ENCODE peak calls at places on chromosomes 11 and 22, in five cellular contexts. M is foreskin fibroblast; E is ovary; Y is CD4-positive, alpha-beta T cell; P is HL-60. Z is an unnamed sample.

GRCh38 chr11:14541180-14541579 is 21.0 kb upstream of the PSMA1 start:
- DNase-seq in M (no peak), E (peak; percentile 32), Y (no peak), P (peak; percentile 23), Z (no peak)

GRCh38 chr11:68338041-68338800 is 25.8 kb downstream of the LRP5 start:
- DNase-seq in M (no peak), E (no peak), Y (no peak), P (no peak), Z (no peak)

GRCh38 chr11:113263458-113264095 is 50.8 kb upstream of the TTC12 start:
- DNase-seq in M (no peak), E (no peak), Y (no peak), P (no peak), Z (no peak)

GRCh38 chr22:37607010-37607911 is 1.4 kb upstream of the GGA1 start:
- DNase-seq in M (no peak), E (peak; percentile 83), Y (peak; percentile 90), P (peak; percentile 70), Z (peak; percentile 81)

GRCh38 chr11:76212086-76213035 is 6.1 kb upstream of the WNT11 start:
- DNase-seq in M (no peak), E (no peak), Y (no peak), P (no peak), Z (no peak)

GRCh38 chr11:33699515-33700424 is 856 bp downstream of the C11orf91 start:
- DNase-seq in M (no peak), E (peak; percentile 46), Y (no peak), P (peak; percentile 68), Z (no peak)

GRCh38 chr11:19676508-19677379 is 35.9 kb upstream of the NAV2 start:
- DNase-seq in M (no peak), E (no peak), Y (no peak), P (no peak), Z (no peak)

GRCh38 chr11:10373340-10373739 is 68.5 kb downstream of the ADM start:
- DNase-seq in M (no peak), E (no peak), Y (no peak), P (no peak), Z (no peak)

GRCh38 chr11:40104941-40105550 is 1354.4 kb downstream of the LRRC4C start:
- DNase-seq in M (no peak), E (no peak), Y (no peak), P (no peak), Z (no peak)

GRCh38 chr11:68584097-68584496 is 100.2 kb upstream of the GAL start:
- DNase-seq in M (no peak), E (no peak), Y (peak; percentile 39), P (peak; percentile 64), Z (peak; percentile 27)

GRCh38 chr22:43881091-43882061 is 10.4 kb downstream of the PNPLA5 start:
- DNase-seq in M (no peak), E (no peak), Y (no peak), P (no peak), Z (no peak)

GRCh38 chr22:32520612-32521011 is 46.0 kb downstream of the FBXO7 start:
- DNase-seq in M (no peak), E (no peak), Y (no peak), P (no peak), Z (no peak)

GRCh38 chr11:94511932-94512781 is at the start of gene C11orf97:
- DNase-seq in M (no peak), E (peak; percentile 53), Y (peak; percentile 24), P (peak; percentile 63), Z (peak; percentile 77)

GRCh38 chr11:100941033-100941432 is 188.6 kb downstream of the PGR start:
- DNase-seq in M (no peak), E (no peak), Y (no peak), P (no peak), Z (no peak)

GRCh38 chr11:12242926-12243325 is 132.5 kb downstream of the MICAL2 start:
- DNase-seq in M (no peak), E (no peak), Y (no peak), P (no peak), Z (no peak)

GRCh38 chr11:123122341-123122740 is 60.4 kb upstream of the HSPA8 start:
- DNase-seq in M (peak; percentile 71), E (peak; percentile 38), Y (no peak), P (no peak), Z (no peak)

GRCh38 chr11:34243620-34244493 is 114.0 kb downstream of the ABTB2 start:
- DNase-seq in M (no peak), E (no peak), Y (no peak), P (no peak), Z (no peak)

GRCh38 chr11:128942807-128943430 is at the start of gene TP53AIP1:
- DNase-seq in M (no peak), E (no peak), Y (no peak), P (no peak), Z (no peak)

GRCh38 chr11:119373917-119374631 is 7.4 kb downstream of the USP2 start:
- DNase-seq in M (peak; percentile 61), E (no peak), Y (peak; percentile 15), P (peak; percentile 56), Z (no peak)

GRCh38 chr11:11178671-11179070 is 174.4 kb downstream of the CSNK2A3 start:
- DNase-seq in M (no peak), E (no peak), Y (no peak), P (no peak), Z (no peak)

GRCh38 chr22:20650294-20651207 is 123.4 kb upstream of the SERPIND1 start:
- DNase-seq in M (no peak), E (no peak), Y (no peak), P (no peak), Z (no peak)

GRCh38 chr11:8086001-8086479 is 5.0 kb downstream of the TUB start:
- DNase-seq in M (no peak), E (no peak), Y (no peak), P (no peak), Z (no peak)

GRCh38 chr11:40987895-40988435 is 471.5 kb downstream of the LRRC4C start:
- DNase-seq in M (no peak), E (no peak), Y (no peak), P (no peak), Z (no peak)

GRCh38 chr22:19703869-19704268 is 10.4 kb upstream of the SEPTIN5 start:
- DNase-seq in M (no peak), E (no peak), Y (no peak), P (no peak), Z (peak; percentile 33)

GRCh38 chr11:35260342-35260985 is 121.5 kb downstream of the CD44 start:
- DNase-seq in M (peak; percentile 69), E (no peak), Y (no peak), P (no peak), Z (no peak)

GRCh38 chr11:126334665-126335462 is 20.6 kb upstream of the ST3GAL4 start:
- DNase-seq in M (peak; percentile 38), E (no peak), Y (no peak), P (peak; percentile 21), Z (no peak)

GRCh38 chr11:13551834-13552233 is 56.0 kb upstream of the PTH start:
- DNase-seq in M (no peak), E (no peak), Y (no peak), P (no peak), Z (no peak)

GRCh38 chr22:43830931-43831560 is 18.9 kb upstream of the EFCAB6 start:
- DNase-seq in M (no peak), E (no peak), Y (no peak), P (no peak), Z (no peak)

GRCh38 chr11:61966673-61967176 is 709 bp downstream of the FTH1 start:
- DNase-seq in M (no peak), E (peak; percentile 23), Y (no peak), P (no peak), Z (no peak)

GRCh38 chr11:61967924-61968757 is 707 bp upstream of the FTH1 start:
- DNase-seq in M (no peak), E (peak; percentile 32), Y (no peak), P (no peak), Z (no peak)

GRCh38 chr11:61969391-61969758 is 1.9 kb upstream of the FTH1 start:
- DNase-seq in M (no peak), E (no peak), Y (no peak), P (no peak), Z (no peak)

GRCh38 chr11:61968758-61969390 is 1.4 kb upstream of the FTH1 start:
- DNase-seq in M (no peak), E (peak; percentile 8), Y (no peak), P (no peak), Z (no peak)

GRCh38 chr11:61967177-61967923 is at the start of gene FTH1:
- DNase-seq in M (peak; percentile 90), E (peak; percentile 92), Y (peak; percentile 83), P (peak; percentile 79), Z (peak; percentile 91)
- TF ChIP-seq CTCF in M (no peak), E (peak; percentile 36), Y (no peak), P (no peak), Z (no peak)

DNA sequence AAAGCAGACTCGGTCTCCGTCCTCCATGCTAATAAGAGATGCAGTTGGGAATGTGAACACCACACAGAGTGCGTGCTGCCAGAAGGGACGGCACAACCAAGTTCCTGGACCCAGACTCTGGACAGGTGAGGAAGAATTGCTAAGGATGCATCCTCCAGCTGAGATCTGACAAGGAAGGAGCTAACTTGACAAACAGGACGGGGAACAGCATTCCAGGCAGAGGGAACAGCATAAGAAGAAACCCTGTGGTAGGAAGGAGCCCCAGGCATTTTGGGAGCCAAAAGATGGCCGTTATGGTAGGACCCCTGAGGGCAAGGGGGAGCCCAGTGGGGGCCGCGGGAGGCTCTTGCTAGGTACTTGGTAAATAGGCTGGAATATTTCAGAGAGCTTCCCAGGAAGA is 6.0 kb downstream of the OSM start:
- DNase-seq in M (no peak), E (no peak), Y (no peak), P (no peak), Z (no peak)
- TF ChIP-seq CTCF in M (no peak), E (no peak), Y (no peak), P (no peak), Z (no peak)

GRCh38 chr11:72598466-72598865 is 75.8 kb downstream of the PDE2A start:
- DNase-seq in M (no peak), E (no peak), Y (no peak), P (no peak), Z (no peak)

GRCh38 chr11:72599325-72600117 is 74.7 kb downstream of the PDE2A start:
- DNase-seq in M (no peak), E (no peak), Y (no peak), P (no peak), Z (no peak)

GRCh38 chr11:72600557-72600956 is 73.7 kb downstream of the PDE2A start:
- DNase-seq in M (no peak), E (no peak), Y (no peak), P (no peak), Z (no peak)

GRCh38 chr11:72602250-72602904 is 71.8 kb downstream of the PDE2A start:
- DNase-seq in M (no peak), E (no peak), Y (no peak), P (no peak), Z (no peak)

GRCh38 chr11:72598901-72599300 is 75.3 kb downstream of the PDE2A start:
- DNase-seq in M (peak; percentile 12), E (peak; percentile 49), Y (no peak), P (no peak), Z (no peak)
- TF ChIP-seq CTCF in M (peak; percentile 51), E (peak; percentile 31), Y (no peak), P (no peak), Z (no peak)

DNA sequence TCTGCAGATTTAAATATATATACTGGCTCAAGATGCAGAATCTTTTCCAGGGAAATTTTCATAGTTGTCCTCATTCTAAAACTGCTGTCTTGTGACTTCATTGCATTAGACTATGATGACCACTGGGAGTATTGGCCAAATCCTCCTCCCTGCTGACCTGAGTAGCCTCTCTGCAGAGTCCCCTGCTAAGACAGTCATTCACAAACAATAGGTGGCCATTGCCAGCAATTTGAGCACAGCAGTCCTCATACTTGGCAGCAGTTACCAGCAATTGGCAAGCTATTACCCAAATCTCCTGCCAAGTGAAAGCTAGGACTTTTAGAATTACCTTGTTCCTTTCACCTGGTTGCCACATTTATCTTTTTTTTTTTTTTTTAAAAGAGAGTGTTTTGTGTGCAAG is 325.8 kb downstream of the FAT3 start:
- DNase-seq in M (no peak), E (no peak), Y (no peak), P (no peak), Z (no peak)
- TF ChIP-seq CTCF in M (no peak), E (no peak), Y (no peak), P (no peak), Z (no peak)

Z was measured in mesothelial cell of epicardium.